ENCODE peak calls at places on chromosomes 2 and 18, in eight cellular contexts. S is Peyer's patch; P is psoas muscle; D is suprapubic skin; Z is heart left ventricle; Y is sigmoid colon; U is body of pancreas; T is CD8-positive, alpha-beta T cell. R is an unnamed sample.

GRCh38 chr18:8559612-8560011 is 49.6 kb upstream of the RAB12 start:
- DNase-seq in S (no peak), P (no peak), D (no peak), Z (no peak), Y (no peak), U (no peak), T (no peak), R (no peak)

GRCh38 chr18:74278058-74278457 is 13.7 kb downstream of the CYB5A start:
- DNase-seq in S (no peak), P (no peak), D (no peak), Z (peak; percentile 46), Y (no peak), U (no peak), T (no peak), R (no peak)

GRCh38 chr2:33213244-33213643 is 263.2 kb upstream of the RASGRP3 start:
- DNase-seq in S (no peak), P (no peak), D (no peak), Z (no peak), Y (no peak), U (no peak), T (no peak), R (no peak)

GRCh38 chr2:10417551-10418335 is 30.4 kb downstream of the ODC1 start:
- DNase-seq in S (no peak), P (no peak), D (no peak), Z (no peak), Y (no peak), U (peak; percentile 42), T (no peak), R (no peak)

GRCh38 chr2:222240676-222241049 is 58.1 kb downstream of the PAX3 start:
- DNase-seq in S (no peak), P (no peak), D (no peak), Z (no peak), Y (no peak), U (no peak), T (no peak), R (no peak)

GRCh38 chr2:72937356-72937669 is 20.0 kb downstream of the EMX1 start:
- DNase-seq in S (no peak), P (peak; percentile 38), D (no peak), Z (no peak), Y (no peak), U (no peak), T (no peak), R (no peak)

GRCh38 chr2:105747254-105747909 is 2.7 kb downstream of the NCK2 start:
- DNase-seq in S (no peak), P (no peak), D (peak; percentile 56), Z (no peak), Y (no peak), U (no peak), T (no peak), R (no peak)

GRCh38 chr2:47086571-47086970 is 68.5 kb downstream of the STPG4 start:
- DNase-seq in S (no peak), P (no peak), D (peak; percentile 57), Z (no peak), Y (no peak), U (peak; percentile 38), T (no peak), R (no peak)

GRCh38 chr2:25567406-25567805 is 106.0 kb downstream of the DTNB start:
- DNase-seq in S (no peak), P (no peak), D (no peak), Z (no peak), Y (no peak), U (peak; percentile 45), T (no peak), R (no peak)

GRCh38 chr2:127143851-127144782 is 37.2 kb upstream of the BIN1 start:
- DNase-seq in S (no peak), P (no peak), D (no peak), Z (no peak), Y (no peak), U (no peak), T (no peak), R (no peak)

GRCh38 chr2:5123597-5124196 is 568.5 kb upstream of the SOX11 start:
- DNase-seq in S (no peak), P (no peak), D (no peak), Z (no peak), Y (no peak), U (no peak), T (no peak), R (no peak)

GRCh38 chr18:32437080-32437834 is 33.4 kb downstream of the GAREM1 start:
- DNase-seq in S (no peak), P (no peak), D (no peak), Z (no peak), Y (no peak), U (no peak), T (no peak), R (no peak)

GRCh38 chr2:86747708-86748627 is 27.9 kb downstream of the RMND5A start:
- DNase-seq in S (no peak), P (no peak), D (no peak), Z (no peak), Y (no peak), U (peak; percentile 24), T (no peak), R (no peak)

GRCh38 chr2:8137801-8138200 is 544.1 kb upstream of the ID2 start:
- DNase-seq in S (no peak), P (no peak), D (no peak), Z (no peak), Y (no peak), U (no peak), T (no peak), R (no peak)

GRCh38 chr2:144330951-144331651 is 188.8 kb downstream of the ZEB2 start:
- DNase-seq in S (no peak), P (no peak), D (no peak), Z (no peak), Y (no peak), U (no peak), T (peak; percentile 24), R (no peak)

GRCh38 chr18:35919179-35919578 is 53.3 kb upstream of the RMP24 start:
- DNase-seq in S (no peak), P (no peak), D (no peak), Z (no peak), Y (no peak), U (no peak), T (no peak), R (no peak)

GRCh38 chr2:239908308-239908707 is 116.8 kb downstream of the NDUFA10 start:
- DNase-seq in S (no peak), P (no peak), D (no peak), Z (no peak), Y (no peak), U (no peak), T (no peak), R (no peak)

GRCh38 chr2:157336137-157336721 is 10.6 kb upstream of the ERMN start:
- DNase-seq in S (peak; percentile 64), P (no peak), D (no peak), Z (peak; percentile 30), Y (no peak), U (peak; percentile 66), T (peak; percentile 23), R (peak; percentile 34)

DNA sequence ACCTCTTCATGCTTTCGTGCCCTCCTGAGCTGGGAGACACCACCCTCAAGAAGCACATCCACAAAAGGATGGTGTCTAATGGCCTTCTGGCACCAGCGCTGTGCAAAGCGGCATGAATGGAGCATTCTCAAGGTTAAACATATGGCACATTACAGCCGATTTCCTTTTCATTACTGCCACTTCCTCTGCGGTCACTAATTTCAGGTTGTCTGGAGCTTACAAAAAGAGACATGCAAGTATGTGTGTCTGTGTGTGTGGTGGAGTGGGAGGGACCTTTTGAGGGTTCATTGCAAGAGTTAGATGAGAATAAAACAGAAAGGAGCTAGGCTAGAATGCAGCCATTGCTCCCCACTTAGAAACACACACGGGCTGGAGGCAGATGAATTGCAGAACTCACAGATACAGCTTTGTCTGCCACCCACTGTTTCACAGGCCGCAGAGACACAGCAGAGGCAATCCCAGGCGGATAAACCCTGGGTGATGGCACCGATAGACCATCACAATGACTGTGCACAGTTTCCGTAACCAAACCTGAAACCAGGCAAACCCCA is 76.0 kb downstream of the TGIF1 start:
- DNase-seq in S (peak; percentile 54), P (no peak), D (no peak), Z (no peak), Y (no peak), U (no peak), T (peak; percentile 39), R (no peak)
- H3K27ac ChIP-seq in S (no peak overlapping the region), P (peak overlapping the region; percentile 74), D (peak overlapping the region; percentile 30), Z (no peak overlapping the region), Y (no peak overlapping the region), U (no peak overlapping the region), T (no peak overlapping the region), R (no peak overlapping the region)

GRCh38 chr2:235418918-235419317 is 74.9 kb upstream of the AGAP1 start:
- DNase-seq in S (no peak), P (no peak), D (no peak), Z (no peak), Y (no peak), U (no peak), T (no peak), R (no peak)
- TF ChIP-seq CTCF in S (no peak), P (no peak), D (no peak), Z (no peak), Y (no peak), U (no peak), T (no peak), R (no peak)

GRCh38 chr18:62450546-62451395 is 72.1 kb upstream of the ZCCHC2 start:
- DNase-seq in S (no peak), P (peak; percentile 92), D (no peak), Z (peak; percentile 74), Y (peak; percentile 72), U (peak; percentile 92), T (no peak), R (no peak)

GRCh38 chr18:62448426-62448825 is 74.4 kb upstream of the ZCCHC2 start:
- DNase-seq in S (no peak), P (no peak), D (no peak), Z (no peak), Y (no peak), U (no peak), T (no peak), R (no peak)

GRCh38 chr18:62447652-62448051 is 75.2 kb upstream of the ZCCHC2 start:
- DNase-seq in S (no peak), P (no peak), D (no peak), Z (no peak), Y (no peak), U (no peak), T (no peak), R (no peak)

GRCh38 chr18:62450175-62450545 is 72.7 kb upstream of the ZCCHC2 start:
- DNase-seq in S (no peak), P (no peak), D (no peak), Z (no peak), Y (no peak), U (no peak), T (no peak), R (no peak)

GRCh38 chr18:62449490-62450104 is 73.2 kb upstream of the ZCCHC2 start:
- DNase-seq in S (no peak), P (no peak), D (no peak), Z (no peak), Y (no peak), U (no peak), T (no peak), R (no peak)
- H3K4me1 ChIP-seq in S (no peaks in the 10 kb centered on the region), P (peaks cover 26% of the 10 kb centered on the region), D (peaks cover 20% of the 10 kb centered on the region), Z (no peaks in the 10 kb centered on the region), Y (no peaks in the 10 kb centered on the region), U (peaks cover 16% of the 10 kb centered on the region), T (no peaks in the 10 kb centered on the region), R (peaks cover 23% of the 10 kb centered on the region)

GRCh38 chr2:38116762-38117161 is 40.8 kb upstream of the CYP1B1 start:
- DNase-seq in S (no peak), P (no peak), D (no peak), Z (no peak), Y (no peak), U (no peak), T (no peak), R (no peak)
- H3K27ac ChIP-seq in S (no peak overlapping the region), P (no peak overlapping the region), D (peak overlapping the region; percentile 21), Z (peak overlapping the region; percentile 62), Y (no peak overlapping the region), U (no peak overlapping the region), T (no peak overlapping the region), R (no peak overlapping the region)